ENCODE peak calls at places on chromosomes 13 and 19, in five cellular contexts. One of them, this sample, is unnamed.

GRCh38 chr13:20708216-20708615 is 4.7 kb downstream of the IL17D start:
- DNase-seq in dorsolateral prefrontal cortex: no peak
- DNase-seq in central memory CD8-positive, alpha-beta T cell: no peak
- DNase-seq in activated CD4-positive, alpha-beta T cell treated with anti-CD3 and anti-CD28 coated beads, Interleukin-2, amount 50 U/mL, for 1 hour: no peak
- DNase-seq in amniotic stem cell: no peak
- DNase-seq in this sample: no peak

GRCh38 chr13:75744127-75744526 is 108.0 kb downstream of the LMO7 start:
- DNase-seq in dorsolateral prefrontal cortex: no peak
- DNase-seq in central memory CD8-positive, alpha-beta T cell: no peak
- DNase-seq in activated CD4-positive, alpha-beta T cell treated with anti-CD3 and anti-CD28 coated beads, Interleukin-2, amount 50 U/mL, for 1 hour: no peak
- DNase-seq in amniotic stem cell: no peak
- DNase-seq in this sample: no peak

GRCh38 chr19:50461066-50461875 is 15.0 kb upstream of the EMC10 start:
- DNase-seq in dorsolateral prefrontal cortex: peak; percentile 55
- DNase-seq in central memory CD8-positive, alpha-beta T cell: peak; percentile 28
- DNase-seq in activated CD4-positive, alpha-beta T cell treated with anti-CD3 and anti-CD28 coated beads, Interleukin-2, amount 50 U/mL, for 1 hour: peak; percentile 53
- DNase-seq in amniotic stem cell: peak; percentile 5
- DNase-seq in this sample: peak; percentile 48

GRCh38 chr19:57559008-57559403 is 657 bp downstream of the ZNF550 start:
- DNase-seq in dorsolateral prefrontal cortex: no peak
- DNase-seq in central memory CD8-positive, alpha-beta T cell: no peak
- DNase-seq in activated CD4-positive, alpha-beta T cell treated with anti-CD3 and anti-CD28 coated beads, Interleukin-2, amount 50 U/mL, for 1 hour: no peak
- DNase-seq in amniotic stem cell: no peak
- DNase-seq in this sample: no peak

GRCh38 chr13:20392530-20392929 is 133.1 kb downstream of the CRYL1 start:
- DNase-seq in dorsolateral prefrontal cortex: no peak
- DNase-seq in central memory CD8-positive, alpha-beta T cell: no peak
- DNase-seq in activated CD4-positive, alpha-beta T cell treated with anti-CD3 and anti-CD28 coated beads, Interleukin-2, amount 50 U/mL, for 1 hour: no peak
- DNase-seq in amniotic stem cell: no peak
- DNase-seq in this sample: no peak

GRCh38 chr19:42846597-42846996 is 32.9 kb downstream of the PSG1 start:
- DNase-seq in dorsolateral prefrontal cortex: no peak
- DNase-seq in central memory CD8-positive, alpha-beta T cell: no peak
- DNase-seq in activated CD4-positive, alpha-beta T cell treated with anti-CD3 and anti-CD28 coated beads, Interleukin-2, amount 50 U/mL, for 1 hour: no peak
- DNase-seq in amniotic stem cell: no peak
- DNase-seq in this sample: no peak

GRCh38 chr13:100646030-100646673 is 28.4 kb downstream of the TMTC4 start:
- DNase-seq in dorsolateral prefrontal cortex: peak; percentile 79
- DNase-seq in central memory CD8-positive, alpha-beta T cell: no peak
- DNase-seq in activated CD4-positive, alpha-beta T cell treated with anti-CD3 and anti-CD28 coated beads, Interleukin-2, amount 50 U/mL, for 1 hour: no peak
- DNase-seq in amniotic stem cell: no peak
- DNase-seq in this sample: no peak

GRCh38 chr19:30319876-30320275 is 52.3 kb upstream of the ZNF536 start:
- DNase-seq in dorsolateral prefrontal cortex: no peak
- DNase-seq in central memory CD8-positive, alpha-beta T cell: no peak
- DNase-seq in activated CD4-positive, alpha-beta T cell treated with anti-CD3 and anti-CD28 coated beads, Interleukin-2, amount 50 U/mL, for 1 hour: no peak
- DNase-seq in amniotic stem cell: no peak
- DNase-seq in this sample: no peak

GRCh38 chr19:34148672-34149185 is 23.6 kb upstream of the LSM14A start:
- DNase-seq in dorsolateral prefrontal cortex: no peak
- DNase-seq in central memory CD8-positive, alpha-beta T cell: no peak
- DNase-seq in activated CD4-positive, alpha-beta T cell treated with anti-CD3 and anti-CD28 coated beads, Interleukin-2, amount 50 U/mL, for 1 hour: no peak
- DNase-seq in amniotic stem cell: no peak
- DNase-seq in this sample: no peak

GRCh38 chr13:59680429-59681024 is 483.2 kb downstream of the DIAPH3 start:
- DNase-seq in dorsolateral prefrontal cortex: no peak
- DNase-seq in central memory CD8-positive, alpha-beta T cell: no peak
- DNase-seq in activated CD4-positive, alpha-beta T cell treated with anti-CD3 and anti-CD28 coated beads, Interleukin-2, amount 50 U/mL, for 1 hour: no peak
- DNase-seq in amniotic stem cell: no peak
- DNase-seq in this sample: peak; percentile 22

GRCh38 chr19:55641376-55642152 is 762 bp downstream of the ZNF580 start:
- DNase-seq in dorsolateral prefrontal cortex: no peak
- DNase-seq in central memory CD8-positive, alpha-beta T cell: no peak
- DNase-seq in activated CD4-positive, alpha-beta T cell treated with anti-CD3 and anti-CD28 coated beads, Interleukin-2, amount 50 U/mL, for 1 hour: no peak
- DNase-seq in amniotic stem cell: no peak
- DNase-seq in this sample: no peak

GRCh38 chr19:3366761-3367571 is 583 bp downstream of the NFIC start:
- DNase-seq in dorsolateral prefrontal cortex: no peak
- DNase-seq in central memory CD8-positive, alpha-beta T cell: no peak
- DNase-seq in activated CD4-positive, alpha-beta T cell treated with anti-CD3 and anti-CD28 coated beads, Interleukin-2, amount 50 U/mL, for 1 hour: no peak
- DNase-seq in amniotic stem cell: no peak
- DNase-seq in this sample: peak; percentile 29

GRCh38 chr13:99812611-99813010 is 159.0 kb downstream of the ZIC5 start:
- DNase-seq in dorsolateral prefrontal cortex: no peak
- DNase-seq in central memory CD8-positive, alpha-beta T cell: no peak
- DNase-seq in activated CD4-positive, alpha-beta T cell treated with anti-CD3 and anti-CD28 coated beads, Interleukin-2, amount 50 U/mL, for 1 hour: no peak
- DNase-seq in amniotic stem cell: peak; percentile 34
- DNase-seq in this sample: no peak

GRCh38 chr13:28754698-28755545 is 36.2 kb upstream of the SLC46A3 start:
- DNase-seq in dorsolateral prefrontal cortex: no peak
- DNase-seq in central memory CD8-positive, alpha-beta T cell: no peak
- DNase-seq in activated CD4-positive, alpha-beta T cell treated with anti-CD3 and anti-CD28 coated beads, Interleukin-2, amount 50 U/mL, for 1 hour: no peak
- DNase-seq in amniotic stem cell: no peak
- DNase-seq in this sample: peak; percentile 44